ENCODE peak calls at places on chromosome 9, in ten cellular contexts. One of them, this sample, is unnamed.

GRCh38 chr9:115694014-115694413 is 459.6 kb upstream of the PAPPA start:
- DNase-seq in progenitor cell of endocrine pancreas: no peak
- DNase-seq in dorsolateral prefrontal cortex: no peak
- DNase-seq in astrocyte of the spinal cord: peak
- DNase-seq in AG09309: peak
- DNase-seq in astrocyte of the cerebellum: peak
- DNase-seq in omental fat pad: no peak
- DNase-seq in left ventricle myocardium inferior: no peak
- DNase-seq in AG04450: peak
- DNase-seq in neural progenitor cell: peak
- DNase-seq in this sample: no peak

GRCh38 chr9:12748954-12749353 is 25.9 kb upstream of the LURAP1L start:
- DNase-seq in progenitor cell of endocrine pancreas: no peak
- DNase-seq in dorsolateral prefrontal cortex: no peak
- DNase-seq in astrocyte of the spinal cord: no peak
- DNase-seq in AG09309: no peak
- DNase-seq in astrocyte of the cerebellum: no peak
- DNase-seq in omental fat pad: no peak
- DNase-seq in left ventricle myocardium inferior: no peak
- DNase-seq in AG04450: no peak
- DNase-seq in neural progenitor cell: no peak
- DNase-seq in this sample: no peak

GRCh38 chr9:130997925-130998595 is 10.9 kb upstream of the LAMC3 start:
- DNase-seq in progenitor cell of endocrine pancreas: peak
- DNase-seq in dorsolateral prefrontal cortex: peak
- DNase-seq in astrocyte of the spinal cord: peak
- DNase-seq in AG09309: no peak
- DNase-seq in astrocyte of the cerebellum: peak
- DNase-seq in omental fat pad: peak
- DNase-seq in left ventricle myocardium inferior: peak
- DNase-seq in AG04450: peak
- DNase-seq in neural progenitor cell: peak
- DNase-seq in this sample: peak

GRCh38 chr9:133203506-133204075 is 5.5 kb downstream of the OBP2B start:
- DNase-seq in progenitor cell of endocrine pancreas: no peak
- DNase-seq in dorsolateral prefrontal cortex: no peak
- DNase-seq in astrocyte of the spinal cord: no peak
- DNase-seq in AG09309: no peak
- DNase-seq in astrocyte of the cerebellum: no peak
- DNase-seq in omental fat pad: no peak
- DNase-seq in left ventricle myocardium inferior: no peak
- DNase-seq in AG04450: no peak
- DNase-seq in neural progenitor cell: no peak
- DNase-seq in this sample: no peak

GRCh38 chr9:22158983-22159382 is 149.9 kb upstream of the CDKN2B start:
- DNase-seq in progenitor cell of endocrine pancreas: no peak
- DNase-seq in dorsolateral prefrontal cortex: no peak
- DNase-seq in astrocyte of the spinal cord: peak
- DNase-seq in AG09309: peak
- DNase-seq in astrocyte of the cerebellum: no peak
- DNase-seq in omental fat pad: peak
- DNase-seq in left ventricle myocardium inferior: peak
- DNase-seq in AG04450: no peak
- DNase-seq in neural progenitor cell: no peak
- DNase-seq in this sample: no peak

GRCh38 chr9:91207889-91208651 is 153.6 kb downstream of the AUH start:
- DNase-seq in progenitor cell of endocrine pancreas: no peak
- DNase-seq in dorsolateral prefrontal cortex: no peak
- DNase-seq in astrocyte of the spinal cord: peak
- DNase-seq in AG09309: peak
- DNase-seq in astrocyte of the cerebellum: no peak
- DNase-seq in omental fat pad: no peak
- DNase-seq in left ventricle myocardium inferior: no peak
- DNase-seq in AG04450: no peak
- DNase-seq in neural progenitor cell: no peak
- DNase-seq in this sample: peak

GRCh38 chr9:133844876-133845658 is 106.9 kb upstream of the SARDH start:
- DNase-seq in progenitor cell of endocrine pancreas: no peak
- DNase-seq in dorsolateral prefrontal cortex: peak
- DNase-seq in astrocyte of the spinal cord: peak
- DNase-seq in AG09309: no peak
- DNase-seq in astrocyte of the cerebellum: no peak
- DNase-seq in omental fat pad: no peak
- DNase-seq in left ventricle myocardium inferior: peak
- DNase-seq in AG04450: no peak
- DNase-seq in neural progenitor cell: no peak
- DNase-seq in this sample: peak

GRCh38 chr9:131578778-131579504 is 33.6 kb downstream of the PRRT1B start:
- DNase-seq in progenitor cell of endocrine pancreas: no peak
- DNase-seq in dorsolateral prefrontal cortex: no peak
- DNase-seq in astrocyte of the spinal cord: no peak
- DNase-seq in AG09309: no peak
- DNase-seq in astrocyte of the cerebellum: no peak
- DNase-seq in omental fat pad: no peak
- DNase-seq in left ventricle myocardium inferior: no peak
- DNase-seq in AG04450: no peak
- DNase-seq in neural progenitor cell: no peak
- DNase-seq in this sample: peak

GRCh38 chr9:94867281-94867841 is 140.9 kb downstream of the AOPEP start:
- DNase-seq in progenitor cell of endocrine pancreas: peak
- DNase-seq in dorsolateral prefrontal cortex: no peak
- DNase-seq in astrocyte of the spinal cord: peak
- DNase-seq in AG09309: peak
- DNase-seq in astrocyte of the cerebellum: peak
- DNase-seq in omental fat pad: no peak
- DNase-seq in left ventricle myocardium inferior: peak
- DNase-seq in AG04450: peak
- DNase-seq in neural progenitor cell: peak
- DNase-seq in this sample: no peak

GRCh38 chr9:92641092-92641809 is 28.7 kb downstream of the IPPK start:
- DNase-seq in progenitor cell of endocrine pancreas: no peak
- DNase-seq in dorsolateral prefrontal cortex: peak
- DNase-seq in astrocyte of the spinal cord: no peak
- DNase-seq in AG09309: no peak
- DNase-seq in astrocyte of the cerebellum: no peak
- DNase-seq in omental fat pad: no peak
- DNase-seq in left ventricle myocardium inferior: no peak
- DNase-seq in AG04450: no peak
- DNase-seq in neural progenitor cell: no peak
- DNase-seq in this sample: no peak

GRCh38 chr9:78029601-78030552 is 1.7 kb downstream of the GNAQ start:
- DNase-seq in progenitor cell of endocrine pancreas: no peak
- DNase-seq in dorsolateral prefrontal cortex: no peak
- DNase-seq in astrocyte of the spinal cord: no peak
- DNase-seq in AG09309: no peak
- DNase-seq in astrocyte of the cerebellum: no peak
- DNase-seq in omental fat pad: no peak
- DNase-seq in left ventricle myocardium inferior: no peak
- DNase-seq in AG04450: no peak
- DNase-seq in neural progenitor cell: peak
- DNase-seq in this sample: peak

GRCh38 chr9:97220894-97221477 is 86.5 kb upstream of the CCDC180 start:
- DNase-seq in progenitor cell of endocrine pancreas: no peak
- DNase-seq in dorsolateral prefrontal cortex: peak
- DNase-seq in astrocyte of the spinal cord: no peak
- DNase-seq in AG09309: no peak
- DNase-seq in astrocyte of the cerebellum: no peak
- DNase-seq in omental fat pad: no peak
- DNase-seq in left ventricle myocardium inferior: no peak
- DNase-seq in AG04450: no peak
- DNase-seq in neural progenitor cell: peak
- DNase-seq in this sample: peak

DNA sequence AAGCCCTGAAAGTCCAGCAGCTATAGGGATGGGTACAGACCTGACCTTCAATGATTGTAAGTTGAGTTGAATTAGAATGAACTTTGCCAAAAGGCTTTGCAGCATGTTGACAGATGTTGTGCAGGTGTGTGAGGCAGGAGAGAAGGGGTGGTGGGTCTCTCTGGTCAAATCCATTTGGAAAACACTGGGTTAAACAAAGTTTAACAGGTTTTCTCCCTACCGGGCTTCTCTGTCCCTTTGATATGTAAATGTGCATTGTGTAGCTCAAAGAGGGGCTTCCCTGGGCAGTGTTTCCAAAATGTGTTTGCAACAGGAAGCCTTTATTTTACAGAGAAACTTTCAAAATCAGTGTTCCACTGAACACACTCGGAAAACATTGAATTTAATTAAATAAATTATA is 72.1 kb upstream of the BRINP1 start:
- DNase-seq in progenitor cell of endocrine pancreas: no peak
- DNase-seq in dorsolateral prefrontal cortex: no peak
- DNase-seq in astrocyte of the spinal cord: no peak
- DNase-seq in AG09309: no peak
- DNase-seq in astrocyte of the cerebellum: no peak
- DNase-seq in omental fat pad: no peak
- DNase-seq in left ventricle myocardium inferior: no peak
- DNase-seq in AG04450: no peak
- DNase-seq in neural progenitor cell: peak
- DNase-seq in this sample: no peak
- TF ChIP-seq CTCF in progenitor cell of endocrine pancreas: no peak
- TF ChIP-seq CTCF in dorsolateral prefrontal cortex: no peak
- TF ChIP-seq CTCF in astrocyte of the spinal cord: no peak
- TF ChIP-seq CTCF in AG09309: no peak
- TF ChIP-seq CTCF in astrocyte of the cerebellum: no peak
- TF ChIP-seq CTCF in omental fat pad: no peak
- TF ChIP-seq CTCF in left ventricle myocardium inferior: no peak
- TF ChIP-seq CTCF in AG04450: no peak
- TF ChIP-seq CTCF in neural progenitor cell: no peak
- TF ChIP-seq CTCF in this sample: no peak

DNA sequence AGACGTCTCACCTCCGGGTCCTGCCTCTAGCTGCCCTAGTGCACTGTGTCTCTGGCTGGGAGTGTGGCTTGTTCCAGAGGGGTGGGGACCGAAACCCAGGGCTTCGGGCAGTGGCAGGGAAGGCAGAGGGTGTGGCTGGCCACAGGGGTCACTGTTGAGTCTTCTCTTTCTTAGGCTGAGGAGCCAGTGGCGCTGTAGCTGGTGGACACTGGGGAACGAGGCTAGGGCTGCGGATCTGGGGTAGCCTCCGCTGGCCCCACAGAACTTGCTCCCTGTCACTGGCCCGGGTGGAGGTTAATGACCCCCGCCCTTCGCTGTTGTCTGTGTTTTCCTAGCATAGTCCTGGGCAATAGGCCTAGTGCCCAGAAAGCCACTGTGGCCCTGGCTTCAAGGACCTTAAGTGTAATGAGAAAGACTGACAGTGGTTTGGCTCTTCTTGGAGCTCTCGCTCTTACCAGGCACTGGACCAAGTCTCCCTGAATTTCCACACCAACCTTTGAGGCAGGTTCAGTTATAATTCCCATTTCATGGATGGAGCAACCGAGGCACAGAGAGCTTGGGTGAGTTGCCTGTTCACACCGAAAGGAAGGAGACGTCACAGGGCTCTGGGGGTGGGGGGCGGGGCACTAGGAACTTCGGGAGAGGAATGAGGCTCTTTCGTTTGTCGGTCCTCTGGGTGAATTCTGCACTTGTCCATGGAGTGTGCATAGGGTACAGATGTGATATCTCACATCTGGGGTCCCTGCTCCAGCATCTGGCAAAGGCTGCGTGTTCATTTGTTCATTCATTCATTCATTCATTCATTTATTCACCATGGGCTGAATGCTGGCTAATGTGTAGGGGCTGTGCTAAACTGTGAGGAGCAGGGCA is 4.8 kb upstream of the IER5L start:
- DNase-seq in progenitor cell of endocrine pancreas: peak
- DNase-seq in dorsolateral prefrontal cortex: no peak
- DNase-seq in astrocyte of the spinal cord: no peak
- DNase-seq in AG09309: no peak
- DNase-seq in astrocyte of the cerebellum: no peak
- DNase-seq in omental fat pad: no peak
- DNase-seq in left ventricle myocardium inferior: no peak
- DNase-seq in AG04450: no peak
- DNase-seq in neural progenitor cell: peak
- DNase-seq in this sample: no peak
- TF ChIP-seq CTCF in progenitor cell of endocrine pancreas: peak
- TF ChIP-seq CTCF in dorsolateral prefrontal cortex: no peak
- TF ChIP-seq CTCF in astrocyte of the spinal cord: peak
- TF ChIP-seq CTCF in AG09309: peak
- TF ChIP-seq CTCF in astrocyte of the cerebellum: peak
- TF ChIP-seq CTCF in omental fat pad: no peak
- TF ChIP-seq CTCF in left ventricle myocardium inferior: peak
- TF ChIP-seq CTCF in AG04450: peak
- TF ChIP-seq CTCF in neural progenitor cell: peak
- TF ChIP-seq CTCF in this sample: no peak

DNA sequence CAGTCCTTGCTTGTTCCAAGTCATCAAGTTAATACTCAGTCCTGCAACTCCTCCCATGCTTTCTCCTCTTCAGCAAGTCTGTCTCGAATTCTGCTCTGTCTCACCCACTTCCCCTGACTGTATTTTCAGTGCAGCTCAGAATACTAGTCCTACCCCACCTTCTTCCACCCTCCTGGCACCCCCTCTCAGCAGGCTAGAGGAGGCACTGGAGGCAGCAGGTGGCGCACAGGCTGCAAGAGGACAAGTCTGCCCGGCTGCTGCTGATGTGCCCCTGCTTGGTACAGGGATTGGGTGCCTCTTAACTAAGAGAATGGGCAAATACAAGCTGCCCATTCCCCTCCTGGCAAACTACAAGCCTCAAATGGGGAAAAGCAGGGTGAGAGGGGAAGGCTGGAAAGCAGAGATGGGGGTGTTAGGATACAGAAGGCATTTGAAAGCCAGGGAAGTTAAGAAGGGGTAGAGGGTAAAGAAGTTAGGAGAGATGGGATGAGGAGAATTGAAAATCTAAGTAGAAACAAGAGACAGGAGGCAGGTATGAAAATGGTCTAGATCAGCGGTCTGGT is 5.0 kb downstream of the TLN1 start:
- DNase-seq in progenitor cell of endocrine pancreas: no peak
- DNase-seq in dorsolateral prefrontal cortex: no peak
- DNase-seq in astrocyte of the spinal cord: peak
- DNase-seq in AG09309: peak
- DNase-seq in astrocyte of the cerebellum: no peak
- DNase-seq in omental fat pad: no peak
- DNase-seq in left ventricle myocardium inferior: no peak
- DNase-seq in AG04450: no peak
- DNase-seq in neural progenitor cell: no peak
- DNase-seq in this sample: peak
- TF ChIP-seq CTCF in progenitor cell of endocrine pancreas: no peak
- TF ChIP-seq CTCF in dorsolateral prefrontal cortex: no peak
- TF ChIP-seq CTCF in astrocyte of the spinal cord: peak
- TF ChIP-seq CTCF in AG09309: peak
- TF ChIP-seq CTCF in astrocyte of the cerebellum: peak
- TF ChIP-seq CTCF in omental fat pad: no peak
- TF ChIP-seq CTCF in left ventricle myocardium inferior: peak
- TF ChIP-seq CTCF in AG04450: peak
- TF ChIP-seq CTCF in neural progenitor cell: no peak
- TF ChIP-seq CTCF in this sample: peak

GRCh38 chr9:7342229-7342628 is 457.3 kb downstream of the DMAC1 start:
- DNase-seq in progenitor cell of endocrine pancreas: no peak
- DNase-seq in dorsolateral prefrontal cortex: no peak
- DNase-seq in astrocyte of the spinal cord: no peak
- DNase-seq in AG09309: no peak
- DNase-seq in astrocyte of the cerebellum: no peak
- DNase-seq in omental fat pad: no peak
- DNase-seq in left ventricle myocardium inferior: no peak
- DNase-seq in AG04450: no peak
- DNase-seq in neural progenitor cell: no peak
- DNase-seq in this sample: peak
- TF ChIP-seq CTCF in progenitor cell of endocrine pancreas: no peak
- TF ChIP-seq CTCF in dorsolateral prefrontal cortex: no peak
- TF ChIP-seq CTCF in astrocyte of the spinal cord: peak
- TF ChIP-seq CTCF in AG09309: peak
- TF ChIP-seq CTCF in astrocyte of the cerebellum: peak
- TF ChIP-seq CTCF in omental fat pad: no peak
- TF ChIP-seq CTCF in left ventricle myocardium inferior: peak
- TF ChIP-seq CTCF in AG04450: peak
- TF ChIP-seq CTCF in neural progenitor cell: peak
- TF ChIP-seq CTCF in this sample: no peak

GRCh38 chr9:98335666-98336065 is 80.2 kb upstream of the TBC1D2 start:
- DNase-seq in progenitor cell of endocrine pancreas: no peak
- DNase-seq in dorsolateral prefrontal cortex: no peak
- DNase-seq in astrocyte of the spinal cord: no peak
- DNase-seq in AG09309: no peak
- DNase-seq in astrocyte of the cerebellum: no peak
- DNase-seq in omental fat pad: no peak
- DNase-seq in left ventricle myocardium inferior: no peak
- DNase-seq in AG04450: no peak
- DNase-seq in neural progenitor cell: no peak
- DNase-seq in this sample: no peak
- TF ChIP-seq CTCF in progenitor cell of endocrine pancreas: no peak
- TF ChIP-seq CTCF in dorsolateral prefrontal cortex: no peak
- TF ChIP-seq CTCF in astrocyte of the spinal cord: no peak
- TF ChIP-seq CTCF in AG09309: no peak
- TF ChIP-seq CTCF in astrocyte of the cerebellum: no peak
- TF ChIP-seq CTCF in omental fat pad: no peak
- TF ChIP-seq CTCF in left ventricle myocardium inferior: no peak
- TF ChIP-seq CTCF in AG04450: no peak
- TF ChIP-seq CTCF in neural progenitor cell: no peak
- TF ChIP-seq CTCF in this sample: no peak

This sample was measured in GM20000.